ENCODE peak calls at places on chromosomes 7 and 10, in eight cellular contexts. R is lower lobe of right lung; G is CD4-positive, alpha-beta T cell; M is kidney; A is AG04449; D is activated B cell treated with CpG ODN at 0.5 μM for 24 hours; L is H1; N is heart right ventricle. X is an unnamed sample.

GRCh38 chr7:157737151-157738063 is 400.6 kb downstream of the DNAJB6 start:
- DNase-seq in G (no peak), D (no peak), N (no peak), L (no peak), A (no peak), R (no peak), M (no peak), X (no peak)

GRCh38 chr7:16397497-16398210 is 23.7 kb downstream of the CRPPA start:
- DNase-seq in D (no peak), R (no peak), A (no peak), N (no peak), G (no peak), M (no peak), L (no peak), X (no peak)

GRCh38 chr7:127387974-127388373 is 4.5 kb downstream of the ZNF800 start:
- DNase-seq in N (no peak), A (no peak), D (no peak), M (no peak), L (no peak), G (no peak), R (no peak), X (no peak)

GRCh38 chr7:110442386-110442837 is 648.5 kb upstream of the LRRN3 start:
- DNase-seq in L (peak; percentile 63), R (no peak), M (no peak), A (no peak), G (no peak), N (peak; percentile 6), D (no peak), X (no peak)

GRCh38 chr7:111107989-111108388 is 17.1 kb downstream of the LRRN3 start:
- DNase-seq in N (no peak), A (no peak), M (peak; percentile 10), D (no peak), G (no peak), R (no peak), L (no peak), X (no peak)

GRCh38 chr7:17142831-17143541 is 155.5 kb upstream of the AHR start:
- DNase-seq in N (no peak), D (no peak), M (no peak), A (no peak), G (no peak), R (no peak), L (no peak), X (no peak)

GRCh38 chr7:46972205-46972604 is 609.7 kb downstream of the TNS3 start:
- DNase-seq in G (no peak), M (no peak), N (no peak), D (no peak), R (no peak), A (peak; percentile 45), L (no peak), X (no peak)

GRCh38 chr7:95246935-95247370 is 77.4 kb downstream of the PON1 start:
- DNase-seq in G (no peak), A (peak; percentile 23), N (peak; percentile 50), L (peak; percentile 15), D (no peak), M (no peak), R (no peak), X (no peak)

GRCh38 chr10:89518108-89518507 is 17.3 kb downstream of the SLC16A12 start:
- DNase-seq in N (no peak), M (no peak), R (no peak), L (no peak), D (no peak), G (no peak), A (no peak), X (no peak)

GRCh38 chr10:131899695-131900349 is 986 bp upstream of the PPP2R2D start:
- DNase-seq in G (no peak), A (no peak), M (peak; percentile 19), D (no peak), N (peak; percentile 14), R (no peak), L (no peak), X (no peak)

GRCh38 chr7:127900735-127901685 is 130.2 kb downstream of the LRRC4 start:
- DNase-seq in A (no peak), D (no peak), G (no peak), M (no peak), R (no peak), L (no peak), N (no peak), X (no peak)

GRCh38 chr7:84092207-84092606 is 102.4 kb downstream of the SEMA3A start:
- DNase-seq in G (no peak), L (no peak), R (no peak), N (no peak), A (no peak), M (no peak), D (no peak), X (no peak)

GRCh38 chr7:140673770-140674155 is 1.0 kb downstream of the ADCK2 start:
- DNase-seq in R (no peak), N (no peak), M (no peak), D (no peak), A (no peak), L (no peak), G (no peak), X (peak; percentile 30)

GRCh38 chr7:79091011-79091410 is 362.5 kb downstream of the MAGI2 start:
- DNase-seq in L (no peak), A (no peak), D (no peak), G (no peak), R (no peak), M (no peak), N (no peak), X (no peak)

GRCh38 chr10:69434169-69434568 is 17.1 kb upstream of the TSPAN15 start:
- DNase-seq in R (no peak), M (no peak), D (no peak), L (no peak), A (no peak), N (no peak), G (no peak), X (no peak)

GRCh38 chr7:114182837-114183236 is 231.8 kb upstream of the FOXP2 start:
- DNase-seq in G (no peak), L (no peak), R (no peak), D (no peak), N (no peak), M (no peak), A (no peak), X (no peak)

GRCh38 chr10:17001961-17002749 is 127.5 kb downstream of the CUBN start:
- DNase-seq in D (no peak), M (no peak), L (no peak), N (peak; percentile 74), G (no peak), A (peak; percentile 92), R (no peak), X (no peak)

GRCh38 chr7:77473240-77474005 is 57.3 kb upstream of the GSAP start:
- DNase-seq in A (no peak), D (no peak), N (no peak), G (no peak), R (no peak), M (no peak), L (no peak), X (no peak)

GRCh38 chr7:77474756-77475155 is 58.6 kb upstream of the GSAP start:
- DNase-seq in R (no peak), G (no peak), N (no peak), L (no peak), M (no peak), A (no peak), D (no peak), X (no peak)

GRCh38 chr7:77467453-77467852 is 51.3 kb upstream of the GSAP start:
- DNase-seq in L (no peak), M (peak; percentile 53), G (no peak), A (no peak), R (peak; percentile 69), D (no peak), N (peak; percentile 47), X (peak; percentile 77)

GRCh38 chr7:77466455-77466854 is 50.3 kb upstream of the GSAP start:
- DNase-seq in M (no peak), D (no peak), R (no peak), A (no peak), G (no peak), L (no peak), N (no peak), X (no peak)

GRCh38 chr7:77469927-77470326 is 53.8 kb upstream of the GSAP start:
- DNase-seq in R (no peak), G (no peak), D (no peak), N (no peak), A (no peak), L (no peak), M (no peak), X (no peak)
- TF ChIP-seq CTCF in R (no peak), G (no peak), D (no peak), N (no peak), A (no peak), L (no peak), M (no peak), X (no peak)

GRCh38 chr7:123067814-123068213 is 72.3 kb upstream of the TAS2R16 start:
- DNase-seq in A (no peak), L (no peak), D (no peak), G (no peak), R (no peak), N (no peak), M (no peak), X (no peak)

GRCh38 chr7:123075838-123076462 is 80.5 kb upstream of the TAS2R16 start:
- DNase-seq in G (no peak), D (no peak), A (no peak), L (no peak), R (no peak), N (no peak), M (no peak), X (no peak)

GRCh38 chr7:123070702-123071286 is 75.3 kb upstream of the TAS2R16 start:
- DNase-seq in R (no peak), A (no peak), M (no peak), D (no peak), N (no peak), L (no peak), G (no peak), X (no peak)
- TF ChIP-seq CTCF in R (no peak), A (no peak), M (no peak), D (no peak), N (no peak), L (peak; percentile 55), G (no peak), X (no peak)

GRCh38 chr10:49136525-49136924 is 2.7 kb upstream of the FAM170B start:
- DNase-seq in L (no peak), R (no peak), M (no peak), D (no peak), G (no peak), N (no peak), A (no peak), X (no peak)

GRCh38 chr10:49133706-49134248 is at the start of gene FAM170B:
- DNase-seq in L (no peak), R (no peak), D (no peak), M (no peak), G (no peak), N (peak; percentile 2), A (no peak), X (no peak)

GRCh38 chr10:49138361-49138891 is 4.6 kb upstream of the FAM170B start:
- DNase-seq in R (no peak), L (no peak), A (no peak), N (peak; percentile 36), D (no peak), M (no peak), G (no peak), X (no peak)

GRCh38 chr10:49134327-49134726 is 506 bp upstream of the FAM170B start:
- DNase-seq in N (peak; percentile 2), R (no peak), D (no peak), G (no peak), L (no peak), A (no peak), M (no peak), X (no peak)

GRCh38 chr10:49135575-49136313 is 1.9 kb upstream of the FAM170B start:
- DNase-seq in R (no peak), A (no peak), N (peak; percentile 28), G (no peak), D (no peak), M (no peak), L (no peak), X (no peak)
- TF ChIP-seq CTCF in R (no peak), A (no peak), N (no peak), G (no peak), D (no peak), M (no peak), L (no peak), X (no peak)

GRCh38 chr10:52348037-52348564 is 34.0 kb downstream of the DKK1 start:
- DNase-seq in L (no peak), N (no peak), D (no peak), A (no peak), R (no peak), M (no peak), G (no peak), X (no peak)
- TF ChIP-seq CTCF in L (no peak), N (no peak), D (no peak), A (no peak), R (no peak), M (no peak), G (no peak), X (no peak)

X was measured in CD14-positive monocyte.